ENCODE peak calls at places on chromosomes 2 and 18, in seven cellular contexts. R, W, Z, T, I, H and L are unnamed samples.

GRCh38 chr2:218244665-218245064 is 16.1 kb upstream of the GPBAR1 start:
- DNase-seq in W (no peak), H (no peak), T (no peak), R (no peak), I (no peak), Z (no peak), L (no peak)

GRCh38 chr18:33960393-33960792 is 264.3 kb downstream of the NOL4 start:
- DNase-seq in T (peak), R (peak), W (no peak), I (no peak), H (no peak), Z (no peak), L (no peak)

GRCh38 chr18:56542488-56542887 is 95.9 kb downstream of the TXNL1 start:
- DNase-seq in Z (no peak), H (no peak), I (peak), W (no peak), T (no peak), R (no peak), L (no peak)

GRCh38 chr18:26792661-26793060 is 72.8 kb downstream of the AQP4 start:
- DNase-seq in Z (no peak), R (peak), H (peak), I (peak), W (no peak), T (no peak), L (no peak)

GRCh38 chr2:54561795-54562592 is 105.9 kb downstream of the SPTBN1 start:
- DNase-seq in I (no peak), W (no peak), T (no peak), H (no peak), Z (no peak), R (no peak), L (no peak)

GRCh38 chr2:129929321-129930290 is 49.9 kb upstream of the RAB6C start:
- DNase-seq in T (peak), W (no peak), Z (no peak), H (no peak), I (peak), R (no peak), L (no peak)

GRCh38 chr2:238239552-238239871 is 326 bp downstream of the HES6 start:
- DNase-seq in I (no peak), W (no peak), Z (no peak), H (no peak), T (peak), R (no peak), L (no peak)

GRCh38 chr2:84474176-84474575 is 15.1 kb upstream of the SUCLG1 start:
- DNase-seq in H (no peak), I (no peak), R (no peak), W (no peak), Z (no peak), T (no peak), L (no peak)

GRCh38 chr2:67510745-67511144 is 113.6 kb downstream of the ETAA1 start:
- DNase-seq in T (peak), H (no peak), Z (no peak), R (no peak), W (no peak), I (peak), L (no peak)

GRCh38 chr2:230868151-230868946 is 3.6 kb downstream of the ITM2C start:
- DNase-seq in Z (no peak), T (no peak), I (peak), H (no peak), W (peak), R (no peak), L (peak)

GRCh38 chr2:219569635-219570034 is 1.7 kb downstream of the OBSL1 start:
- DNase-seq in T (no peak), W (peak), I (no peak), Z (no peak), H (no peak), R (no peak), L (no peak)

GRCh38 chr2:121634354-121635307 is 14.6 kb downstream of the CLASP1 start:
- DNase-seq in R (no peak), I (no peak), Z (no peak), W (no peak), H (peak), T (peak), L (no peak)

GRCh38 chr18:79690586-79691482 is 11.2 kb downstream of the CTDP1 start:
- DNase-seq in I (no peak), W (peak), T (no peak), H (no peak), R (no peak), Z (no peak), L (no peak)

GRCh38 chr2:36731941-36732700 is 35.6 kb downstream of the VIT start:
- DNase-seq in R (no peak), Z (no peak), H (peak), I (peak), T (peak), W (no peak), L (peak)

GRCh38 chr18:47791461-47791860 is 139.0 kb downstream of the SMAD2 start:
- DNase-seq in R (no peak), W (no peak), Z (no peak), H (no peak), T (no peak), I (no peak), L (no peak)

GRCh38 chr18:41150316-41150715 is 804.7 kb upstream of the PIK3C3 start:
- DNase-seq in Z (no peak), W (no peak), R (no peak), T (no peak), H (no peak), I (no peak), L (no peak)

GRCh38 chr18:74541703-74542555 is 7.6 kb downstream of the CNDP1 start:
- DNase-seq in I (peak), T (no peak), H (no peak), Z (no peak), R (no peak), W (peak), L (no peak)
- H3K4me3 ChIP-seq in I (no peak), T (no peak), H (no peak), Z (no peak), R (no peak), W (no peak), L (no peak)

GRCh38 chr2:177395594-177395993 is 3.0 kb downstream of the AGPS start:
- DNase-seq in W (no peak), R (no peak), I (no peak), T (no peak), H (no peak), Z (no peak), L (no peak)

GRCh38 chr2:177394622-177395021 is 2.0 kb downstream of the AGPS start:
- DNase-seq in W (no peak), H (no peak), I (no peak), T (no peak), R (no peak), Z (no peak), L (no peak)

GRCh38 chr2:177392373-177393246 is at the start of gene AGPS:
- DNase-seq in H (peak), R (no peak), Z (peak), T (peak), I (peak), W (peak), L (no peak)

GRCh38 chr2:177393381-177393780 is 808 bp downstream of the AGPS start:
- DNase-seq in Z (no peak), R (no peak), I (no peak), W (peak), T (peak), H (no peak), L (no peak)

DNA sequence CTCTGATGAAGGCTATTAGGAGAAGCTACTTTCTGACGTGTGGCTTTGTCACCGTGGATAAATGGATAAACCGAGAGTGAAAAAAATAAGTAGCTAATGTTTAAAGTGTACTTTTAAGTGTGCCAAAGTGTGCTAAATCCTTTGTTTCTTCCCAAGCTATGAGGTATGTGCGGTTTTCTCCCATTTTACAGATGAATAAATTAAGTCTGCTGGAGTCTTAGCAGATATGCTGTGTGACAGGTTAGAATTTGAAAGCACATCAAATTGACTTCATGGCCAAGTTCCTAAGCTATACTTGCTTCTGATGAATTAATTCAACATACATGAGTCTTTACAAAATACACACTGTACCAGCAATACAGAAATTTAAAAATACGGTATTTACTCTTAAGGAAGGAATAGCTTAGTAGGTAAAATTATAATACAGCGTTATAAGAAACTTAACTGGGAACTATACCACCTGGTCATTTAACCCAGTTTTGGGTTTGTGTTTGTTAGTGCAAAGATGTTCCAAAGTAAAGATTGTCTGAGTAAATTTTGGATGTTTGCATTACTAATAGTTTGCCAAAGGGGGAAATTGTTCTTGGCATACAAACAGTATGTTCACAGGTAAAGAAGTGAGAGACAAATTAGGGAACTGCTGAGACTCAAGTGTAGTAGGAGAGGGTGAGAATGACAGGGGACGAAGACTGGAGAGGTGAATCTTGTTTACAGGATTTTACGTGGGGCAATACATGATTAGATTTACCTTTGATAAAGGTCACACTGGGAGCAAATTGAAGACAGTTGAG is 1.4 kb downstream of the AGPS start:
- DNase-seq in W (no peak), T (no peak), R (no peak), I (no peak), Z (no peak), H (no peak), L (no peak)
- H3K4me3 ChIP-seq in W (peak), T (peak), R (peak), I (peak), Z (peak), H (peak), L (peak)

GRCh38 chr18:13613591-13614317 is 112.6 kb downstream of the FAM210A start:
- DNase-seq in W (peak), T (no peak), I (no peak), R (no peak), Z (no peak), H (no peak), L (no peak)

GRCh38 chr18:13611616-13612110 is 114.7 kb downstream of the FAM210A start:
- DNase-seq in H (peak), Z (no peak), T (peak), I (peak), R (no peak), W (peak), L (no peak)

GRCh38 chr18:13611058-13611615 is 115.2 kb downstream of the FAM210A start:
- DNase-seq in W (peak), Z (no peak), I (peak), H (peak), T (no peak), R (no peak), L (no peak)

GRCh38 chr18:13613099-13613498 is 113.3 kb downstream of the FAM210A start:
- DNase-seq in R (no peak), Z (no peak), W (no peak), H (no peak), I (no peak), T (no peak), L (no peak)

GRCh38 chr18:13612111-13612997 is 114.0 kb downstream of the FAM210A start:
- DNase-seq in I (no peak), W (peak), Z (no peak), R (no peak), H (no peak), T (no peak), L (no peak)
- H3K4me3 ChIP-seq in I (no peak), W (no peak), Z (peak), R (no peak), H (no peak), T (peak), L (peak)

DNA sequence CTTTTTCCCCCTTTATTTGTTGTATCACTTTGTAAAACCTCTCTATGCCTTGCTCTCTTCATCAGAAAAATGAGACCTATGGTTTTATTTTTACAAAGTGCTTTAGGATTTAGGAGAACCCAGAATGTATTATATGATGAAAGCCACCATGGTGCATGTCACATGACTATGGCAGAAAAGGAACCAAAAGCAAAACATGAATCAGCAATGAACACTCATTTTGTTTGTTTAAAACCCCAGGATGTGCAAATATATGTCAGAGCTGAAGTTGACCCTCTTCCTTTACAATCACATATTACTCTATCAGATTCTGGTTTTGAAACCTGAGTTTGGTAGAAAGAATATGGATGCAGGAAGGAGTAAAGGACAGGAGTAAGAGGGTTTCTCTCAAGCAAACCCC is 70.0 kb downstream of the FIGN start:
- DNase-seq in H (peak), Z (no peak), I (no peak), W (no peak), R (no peak), T (peak), L (no peak)
- H3K4me3 ChIP-seq in H (no peak), Z (no peak), I (no peak), W (no peak), R (no peak), T (no peak), L (no peak)

GRCh38 chr2:239368906-239369584 is 31.8 kb downstream of the HDAC4 start:
- DNase-seq in T (no peak), W (peak), Z (no peak), H (no peak), I (no peak), R (no peak), L (no peak)
- H3K4me3 ChIP-seq in T (no peak), W (no peak), Z (no peak), H (no peak), I (no peak), R (no peak), L (no peak)

GRCh38 chr2:64454316-64455030 is 511 bp downstream of the LGALSL start:
- DNase-seq in I (peak), W (peak), R (peak), Z (no peak), T (peak), H (peak), L (no peak)

GRCh38 chr2:64453710-64454315 is at the start of gene LGALSL:
- DNase-seq in W (peak), I (peak), H (peak), R (peak), T (peak), Z (no peak), L (no peak)

GRCh38 chr2:64455031-64455332 is 1.0 kb downstream of the LGALSL start:
- DNase-seq in T (no peak), Z (no peak), W (no peak), R (no peak), H (no peak), I (no peak), L (no peak)

GRCh38 chr2:64456298-64456697 is 2.3 kb downstream of the LGALSL start:
- DNase-seq in I (no peak), H (no peak), R (no peak), W (no peak), T (no peak), Z (no peak), L (no peak)

GRCh38 chr2:64455545-64455944 is 1.6 kb downstream of the LGALSL start:
- DNase-seq in W (no peak), R (no peak), T (no peak), H (no peak), Z (no peak), I (no peak), L (no peak)
- H3K4me3 ChIP-seq in W (peak), R (peak), T (no peak), H (no peak), Z (peak), I (no peak), L (peak)

DNA sequence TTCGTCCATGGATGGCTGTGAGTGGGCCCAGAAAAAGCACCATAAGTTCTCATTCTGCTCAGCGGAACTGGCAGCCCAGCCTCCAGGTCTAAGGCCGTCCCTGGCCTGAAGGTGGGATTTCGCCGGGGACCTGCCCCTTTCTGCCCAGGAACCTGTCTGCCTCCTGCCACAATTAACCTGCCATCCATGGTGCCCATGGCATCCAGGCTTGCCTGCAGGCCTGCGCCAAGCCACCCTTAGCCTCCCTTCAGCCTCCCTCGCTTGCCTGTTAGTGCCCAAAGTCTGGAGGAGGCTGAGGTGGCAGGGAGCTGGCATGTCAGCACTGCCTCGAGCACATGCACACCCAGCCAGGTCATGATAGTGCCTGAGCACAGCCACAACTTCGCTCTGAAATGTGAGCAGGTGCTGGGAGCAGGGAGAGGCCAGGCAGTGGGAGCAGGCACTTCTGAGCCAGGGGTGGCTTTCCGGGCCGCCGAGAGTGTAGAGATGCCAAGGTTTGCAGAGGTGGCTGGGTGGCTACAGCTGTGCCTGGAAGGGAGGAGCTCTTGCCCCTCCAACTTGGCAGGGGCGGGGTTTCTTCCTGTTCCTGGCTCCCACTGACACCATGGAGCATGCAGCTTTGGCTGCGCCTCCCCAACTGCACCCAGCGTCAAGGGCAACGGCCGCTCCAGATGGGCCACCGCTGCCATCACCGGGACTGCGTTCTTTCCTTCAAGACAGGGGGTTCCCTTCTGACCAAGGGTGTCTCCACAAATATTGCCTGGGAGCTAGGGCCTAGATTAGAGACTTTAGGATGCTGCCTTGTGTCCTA is 648.9 kb upstream of the VRK2 start:
- DNase-seq in T (no peak), Z (no peak), H (no peak), W (no peak), I (no peak), R (no peak), L (no peak)
- H3K4me3 ChIP-seq in T (no peak), Z (no peak), H (no peak), W (no peak), I (no peak), R (no peak), L (no peak)